ENCODE peak calls at places on chromosomes 7 and 10, in eight cellular contexts. One of them, this sample, is unnamed.
A peak's percentile ranks its signal among the peaks of the same experiment; 100 is the strongest.

GRCh38 chr10:90321132-90321816 is 536.6 kb downstream of the HTR7 start:
- DNase-seq in cardiac muscle cell: peak; percentile 61
- DNase-seq in CD4-positive, alpha-beta T cell: no peak
- DNase-seq in PC-9: no peak
- DNase-seq in GM23338: no peak
- DNase-seq in body of pancreas: no peak
- DNase-seq in uterus: no peak
- DNase-seq in heart right ventricle: no peak
- DNase-seq in this sample: no peak

GRCh38 chr7:73304071-73304470 is 4.6 kb downstream of the NSUN5 start:
- DNase-seq in cardiac muscle cell: no peak
- DNase-seq in CD4-positive, alpha-beta T cell: no peak
- DNase-seq in PC-9: no peak
- DNase-seq in GM23338: no peak
- DNase-seq in body of pancreas: no peak
- DNase-seq in uterus: no peak
- DNase-seq in heart right ventricle: no peak
- DNase-seq in this sample: peak; percentile 40

GRCh38 chr7:36945612-36946400 is 221.5 kb upstream of the AOAH start:
- DNase-seq in cardiac muscle cell: no peak
- DNase-seq in CD4-positive, alpha-beta T cell: no peak
- DNase-seq in PC-9: no peak
- DNase-seq in GM23338: no peak
- DNase-seq in body of pancreas: peak; percentile 94
- DNase-seq in uterus: no peak
- DNase-seq in heart right ventricle: no peak
- DNase-seq in this sample: no peak

GRCh38 chr10:689433-690226 is at the start of gene DIP2C:
- DNase-seq in cardiac muscle cell: peak; percentile 88
- DNase-seq in CD4-positive, alpha-beta T cell: no peak
- DNase-seq in PC-9: no peak
- DNase-seq in GM23338: peak; percentile 80
- DNase-seq in body of pancreas: peak; percentile 83
- DNase-seq in uterus: peak; percentile 78
- DNase-seq in heart right ventricle: peak; percentile 81
- DNase-seq in this sample: peak; percentile 64

GRCh38 chr7:138891446-138891810 is 89.8 kb downstream of the KIAA1549 start:
- DNase-seq in cardiac muscle cell: peak; percentile 38
- DNase-seq in CD4-positive, alpha-beta T cell: no peak
- DNase-seq in PC-9: no peak
- DNase-seq in GM23338: no peak
- DNase-seq in body of pancreas: no peak
- DNase-seq in uterus: peak; percentile 31
- DNase-seq in heart right ventricle: no peak
- DNase-seq in this sample: no peak

GRCh38 chr7:151008511-151009323 is 15.6 kb downstream of the ATG9B start:
- DNase-seq in cardiac muscle cell: peak; percentile 76
- DNase-seq in CD4-positive, alpha-beta T cell: peak; percentile 73
- DNase-seq in PC-9: peak; percentile 26
- DNase-seq in GM23338: peak; percentile 91
- DNase-seq in body of pancreas: peak; percentile 80
- DNase-seq in uterus: peak; percentile 54
- DNase-seq in heart right ventricle: peak; percentile 88
- DNase-seq in this sample: peak; percentile 73

GRCh38 chr10:118818621-118819221 is 64.0 kb upstream of the CACUL1 start:
- DNase-seq in cardiac muscle cell: no peak
- DNase-seq in CD4-positive, alpha-beta T cell: no peak
- DNase-seq in PC-9: no peak
- DNase-seq in GM23338: no peak
- DNase-seq in body of pancreas: peak; percentile 62
- DNase-seq in uterus: no peak
- DNase-seq in heart right ventricle: peak; percentile 31
- DNase-seq in this sample: no peak

GRCh38 chr7:77441046-77441445 is 24.9 kb upstream of the GSAP start:
- DNase-seq in cardiac muscle cell: no peak
- DNase-seq in CD4-positive, alpha-beta T cell: no peak
- DNase-seq in PC-9: no peak
- DNase-seq in GM23338: no peak
- DNase-seq in body of pancreas: no peak
- DNase-seq in uterus: no peak
- DNase-seq in heart right ventricle: no peak
- DNase-seq in this sample: no peak

GRCh38 chr10:59082249-59082648 is 94.2 kb upstream of the PHYHIPL start:
- DNase-seq in cardiac muscle cell: no peak
- DNase-seq in CD4-positive, alpha-beta T cell: no peak
- DNase-seq in PC-9: no peak
- DNase-seq in GM23338: no peak
- DNase-seq in body of pancreas: no peak
- DNase-seq in uterus: no peak
- DNase-seq in heart right ventricle: no peak
- DNase-seq in this sample: no peak

GRCh38 chr10:59077855-59078254 is 98.6 kb upstream of the PHYHIPL start:
- DNase-seq in cardiac muscle cell: no peak
- DNase-seq in CD4-positive, alpha-beta T cell: no peak
- DNase-seq in PC-9: no peak
- DNase-seq in GM23338: no peak
- DNase-seq in body of pancreas: no peak
- DNase-seq in uterus: no peak
- DNase-seq in heart right ventricle: no peak
- DNase-seq in this sample: no peak

GRCh38 chr10:59079386-59080226 is 96.8 kb upstream of the PHYHIPL start:
- DNase-seq in cardiac muscle cell: peak; percentile 71
- DNase-seq in CD4-positive, alpha-beta T cell: no peak
- DNase-seq in PC-9: peak; percentile 50
- DNase-seq in GM23338: no peak
- DNase-seq in body of pancreas: no peak
- DNase-seq in uterus: no peak
- DNase-seq in heart right ventricle: no peak
- DNase-seq in this sample: no peak
- H3K27me3 ChIP-seq in cardiac muscle cell: no peaks in the 10 kb centered on the region
- H3K27me3 ChIP-seq in CD4-positive, alpha-beta T cell: no peaks in the 10 kb centered on the region
- H3K27me3 ChIP-seq in PC-9: no peaks in the 10 kb centered on the region
- H3K27me3 ChIP-seq in GM23338: no peaks in the 10 kb centered on the region
- H3K27me3 ChIP-seq in body of pancreas: no peaks in the 10 kb centered on the region
- H3K27me3 ChIP-seq in uterus: no peaks in the 10 kb centered on the region
- H3K27me3 ChIP-seq in heart right ventricle: no peaks in the 10 kb centered on the region
- H3K27me3 ChIP-seq in this sample: no peaks in the 10 kb centered on the region

DNA sequence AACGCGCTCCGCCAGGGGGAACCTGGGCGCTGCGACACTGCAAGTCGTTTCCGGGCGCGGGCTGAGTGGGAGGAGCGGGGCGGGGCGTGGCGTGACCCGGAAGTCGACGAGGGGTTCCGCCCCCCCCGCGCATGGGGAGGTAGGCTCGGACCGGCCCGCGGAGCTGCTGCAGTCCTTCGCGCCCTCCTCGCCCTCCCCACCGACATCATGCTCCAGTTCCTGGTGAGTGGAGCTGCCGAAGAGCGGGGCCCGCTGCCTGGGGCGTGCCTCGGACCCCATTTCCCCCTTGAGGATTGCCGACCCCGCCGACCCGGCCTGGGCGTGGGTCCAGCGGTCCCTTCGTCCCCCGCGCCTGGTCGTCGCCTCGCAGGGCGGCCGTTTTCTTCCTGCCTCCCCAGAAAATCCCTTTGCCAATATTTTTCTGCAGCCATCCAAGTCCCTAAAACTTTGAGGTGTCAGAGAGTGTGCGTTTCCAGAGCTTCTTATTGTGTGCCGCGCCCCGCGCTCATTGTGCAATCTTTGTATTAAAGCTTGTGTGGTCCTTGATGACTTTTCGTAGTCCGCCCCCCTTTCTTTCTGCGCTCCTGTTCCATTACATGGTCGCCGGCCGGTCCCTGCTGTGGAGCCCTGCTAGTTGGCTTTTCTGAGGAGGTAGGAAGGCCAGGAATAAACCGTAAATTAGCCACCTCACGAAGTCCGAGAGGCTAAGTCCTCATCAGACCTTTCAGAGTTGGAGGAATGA is at the start of gene STMP1:
- DNase-seq in cardiac muscle cell: peak; percentile 98
- DNase-seq in CD4-positive, alpha-beta T cell: peak; percentile 97
- DNase-seq in PC-9: peak; percentile 83
- DNase-seq in GM23338: peak; percentile 98
- DNase-seq in body of pancreas: peak; percentile 98
- DNase-seq in uterus: peak; percentile 95
- DNase-seq in heart right ventricle: peak; percentile 98
- DNase-seq in this sample: peak; percentile 97
- TF ChIP-seq CTCF in cardiac muscle cell: peak; percentile 73
- TF ChIP-seq CTCF in CD4-positive, alpha-beta T cell: no peak
- TF ChIP-seq CTCF in PC-9: peak; percentile 89
- TF ChIP-seq CTCF in GM23338: peak; percentile 73
- TF ChIP-seq CTCF in body of pancreas: peak; percentile 81
- TF ChIP-seq CTCF in uterus: peak; percentile 87
- TF ChIP-seq CTCF in heart right ventricle: peak; percentile 85
- TF ChIP-seq CTCF in this sample: no peak

GRCh38 chr10:51231754-51232153 is 157.5 kb downstream of the PRKG1 start:
- DNase-seq in cardiac muscle cell: no peak
- DNase-seq in CD4-positive, alpha-beta T cell: no peak
- DNase-seq in PC-9: no peak
- DNase-seq in GM23338: no peak
- DNase-seq in body of pancreas: no peak
- DNase-seq in uterus: no peak
- DNase-seq in heart right ventricle: no peak
- DNase-seq in this sample: no peak
- H3K27ac ChIP-seq in cardiac muscle cell: no peak overlapping the region
- H3K27ac ChIP-seq in CD4-positive, alpha-beta T cell: no peak overlapping the region
- H3K27ac ChIP-seq in PC-9: no peak overlapping the region
- H3K27ac ChIP-seq in GM23338: no peak overlapping the region
- H3K27ac ChIP-seq in body of pancreas: no peak overlapping the region
- H3K27ac ChIP-seq in uterus: peak overlapping the region; percentile 60
- H3K27ac ChIP-seq in heart right ventricle: peak overlapping the region; percentile 41
- H3K27ac ChIP-seq in this sample: peak overlapping the region; percentile 48

GRCh38 chr7:47979145-47979831 is at the start of gene HUS1:
- DNase-seq in cardiac muscle cell: peak; percentile 93
- DNase-seq in CD4-positive, alpha-beta T cell: peak; percentile 93
- DNase-seq in PC-9: peak; percentile 81
- DNase-seq in GM23338: peak; percentile 98
- DNase-seq in body of pancreas: peak; percentile 93
- DNase-seq in uterus: peak; percentile 90
- DNase-seq in heart right ventricle: peak; percentile 93
- DNase-seq in this sample: peak; percentile 94
- H3K27me3 ChIP-seq in cardiac muscle cell: no peaks in the 10 kb centered on the region
- H3K27me3 ChIP-seq in CD4-positive, alpha-beta T cell: no peaks in the 10 kb centered on the region
- H3K27me3 ChIP-seq in PC-9: no peaks in the 10 kb centered on the region
- H3K27me3 ChIP-seq in GM23338: no peaks in the 10 kb centered on the region
- H3K27me3 ChIP-seq in body of pancreas: no peaks in the 10 kb centered on the region
- H3K27me3 ChIP-seq in uterus: no peaks in the 10 kb centered on the region
- H3K27me3 ChIP-seq in heart right ventricle: no peaks in the 10 kb centered on the region
- H3K27me3 ChIP-seq in this sample: no peaks in the 10 kb centered on the region

GRCh38 chr10:60818134-60818770 is 40.0 kb downstream of the CDK1 start:
- DNase-seq in cardiac muscle cell: peak; percentile 69
- DNase-seq in CD4-positive, alpha-beta T cell: no peak
- DNase-seq in PC-9: no peak
- DNase-seq in GM23338: no peak
- DNase-seq in body of pancreas: no peak
- DNase-seq in uterus: peak; percentile 72
- DNase-seq in heart right ventricle: no peak
- DNase-seq in this sample: no peak

GRCh38 chr10:60817135-60817805 is 39.0 kb downstream of the CDK1 start:
- DNase-seq in cardiac muscle cell: peak; percentile 15
- DNase-seq in CD4-positive, alpha-beta T cell: no peak
- DNase-seq in PC-9: no peak
- DNase-seq in GM23338: no peak
- DNase-seq in body of pancreas: no peak
- DNase-seq in uterus: no peak
- DNase-seq in heart right ventricle: no peak
- DNase-seq in this sample: no peak

GRCh38 chr10:60819271-60819670 is 41.0 kb downstream of the CDK1 start:
- DNase-seq in cardiac muscle cell: no peak
- DNase-seq in CD4-positive, alpha-beta T cell: no peak
- DNase-seq in PC-9: no peak
- DNase-seq in GM23338: no peak
- DNase-seq in body of pancreas: no peak
- DNase-seq in uterus: no peak
- DNase-seq in heart right ventricle: no peak
- DNase-seq in this sample: no peak

GRCh38 chr10:60821661-60822060 is 43.4 kb downstream of the CDK1 start:
- DNase-seq in cardiac muscle cell: no peak
- DNase-seq in CD4-positive, alpha-beta T cell: no peak
- DNase-seq in PC-9: no peak
- DNase-seq in GM23338: no peak
- DNase-seq in body of pancreas: no peak
- DNase-seq in uterus: no peak
- DNase-seq in heart right ventricle: no peak
- DNase-seq in this sample: no peak

GRCh38 chr10:60820093-60820769 is 42.0 kb downstream of the CDK1 start:
- DNase-seq in cardiac muscle cell: peak; percentile 66
- DNase-seq in CD4-positive, alpha-beta T cell: no peak
- DNase-seq in PC-9: no peak
- DNase-seq in GM23338: peak; percentile 54
- DNase-seq in body of pancreas: no peak
- DNase-seq in uterus: no peak
- DNase-seq in heart right ventricle: no peak
- DNase-seq in this sample: no peak
- TF ChIP-seq CTCF in cardiac muscle cell: peak; percentile 48
- TF ChIP-seq CTCF in CD4-positive, alpha-beta T cell: no peak
- TF ChIP-seq CTCF in PC-9: peak; percentile 21
- TF ChIP-seq CTCF in GM23338: peak; percentile 65
- TF ChIP-seq CTCF in body of pancreas: no peak
- TF ChIP-seq CTCF in uterus: peak; percentile 32
- TF ChIP-seq CTCF in heart right ventricle: peak; percentile 42
- TF ChIP-seq CTCF in this sample: peak; percentile 14

DNA sequence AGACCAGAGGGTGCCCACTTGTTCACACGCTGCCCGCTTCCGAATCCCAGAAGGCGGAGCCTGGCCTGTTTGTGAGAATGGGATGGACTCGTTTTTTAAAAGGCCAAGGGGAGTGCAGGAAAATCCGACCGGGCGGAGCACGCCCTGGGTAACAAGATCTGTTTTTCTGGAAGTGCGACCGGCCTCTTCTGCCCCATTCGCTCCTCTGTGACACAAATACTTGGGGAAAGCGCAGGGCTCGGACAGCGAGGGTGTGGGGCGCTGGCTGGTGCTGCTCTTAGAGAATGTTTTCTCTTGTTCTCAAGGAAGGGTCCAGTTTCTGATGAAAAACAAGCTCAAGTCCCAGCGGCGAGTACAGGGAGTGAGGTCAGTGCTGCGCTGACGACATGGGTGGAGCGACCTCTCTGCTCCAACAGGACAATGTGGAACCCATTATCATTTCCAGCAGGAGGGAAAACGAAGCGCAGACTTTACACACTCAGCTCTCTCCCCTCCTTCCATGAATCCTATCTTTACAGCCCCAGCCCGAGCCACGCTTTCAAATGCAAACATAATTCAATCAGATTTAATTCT is 1.3 kb downstream of the RADIL start:
- DNase-seq in cardiac muscle cell: peak; percentile 73
- DNase-seq in CD4-positive, alpha-beta T cell: no peak
- DNase-seq in PC-9: no peak
- DNase-seq in GM23338: peak; percentile 74
- DNase-seq in body of pancreas: peak; percentile 61
- DNase-seq in uterus: peak; percentile 79
- DNase-seq in heart right ventricle: peak; percentile 58
- DNase-seq in this sample: peak; percentile 93
- H3K27ac ChIP-seq in cardiac muscle cell: peak overlapping the region; percentile 88
- H3K27ac ChIP-seq in CD4-positive, alpha-beta T cell: no peak overlapping the region
- H3K27ac ChIP-seq in PC-9: no peak overlapping the region
- H3K27ac ChIP-seq in GM23338: no peak overlapping the region
- H3K27ac ChIP-seq in body of pancreas: no peak overlapping the region
- H3K27ac ChIP-seq in uterus: peak overlapping the region; percentile 87
- H3K27ac ChIP-seq in heart right ventricle: peak overlapping the region; percentile 80
- H3K27ac ChIP-seq in this sample: peak overlapping the region; percentile 81